ENCODE peak calls at places on chromosomes 16 and 17, in seven cellular contexts. One of them, this sample, is unnamed.

GRCh38 chr17:73797594-73798110 is 153.4 kb upstream of the SDK2 start:
- DNase-seq in MM.1S: no peak
- DNase-seq in neural progenitor cell: no peak
- DNase-seq in PC-3: no peak
- DNase-seq in HCT116: no peak
- DNase-seq in hepatocyte: no peak
- DNase-seq in GM23338: no peak
- DNase-seq in this sample: no peak

GRCh38 chr17:3958200-3958599 is 6.0 kb downstream of the ATP2A3 start:
- DNase-seq in MM.1S: no peak
- DNase-seq in neural progenitor cell: no peak
- DNase-seq in PC-3: no peak
- DNase-seq in HCT116: no peak
- DNase-seq in hepatocyte: no peak
- DNase-seq in GM23338: no peak
- DNase-seq in this sample: no peak

GRCh38 chr16:58755989-58756649 is 22.0 kb upstream of the GOT2 start:
- DNase-seq in MM.1S: peak; percentile 65
- DNase-seq in neural progenitor cell: peak; percentile 91
- DNase-seq in PC-3: peak; percentile 74
- DNase-seq in HCT116: peak; percentile 66
- DNase-seq in hepatocyte: peak; percentile 87
- DNase-seq in GM23338: peak; percentile 94
- DNase-seq in this sample: peak; percentile 86

GRCh38 chr16:19885456-19886060 is 910 bp upstream of the GPRC5B start:
- DNase-seq in MM.1S: no peak
- DNase-seq in neural progenitor cell: no peak
- DNase-seq in PC-3: no peak
- DNase-seq in HCT116: no peak
- DNase-seq in hepatocyte: no peak
- DNase-seq in GM23338: peak; percentile 30
- DNase-seq in this sample: no peak

GRCh38 chr17:49874911-49875310 is 27.0 kb upstream of the TAC4 start:
- DNase-seq in MM.1S: no peak
- DNase-seq in neural progenitor cell: no peak
- DNase-seq in PC-3: no peak
- DNase-seq in HCT116: no peak
- DNase-seq in hepatocyte: no peak
- DNase-seq in GM23338: no peak
- DNase-seq in this sample: no peak

GRCh38 chr17:45722161-45722560 is 62.0 kb upstream of the CRHR1 start:
- DNase-seq in MM.1S: no peak
- DNase-seq in neural progenitor cell: peak; percentile 83
- DNase-seq in PC-3: peak; percentile 69
- DNase-seq in HCT116: peak; percentile 16
- DNase-seq in hepatocyte: peak; percentile 23
- DNase-seq in GM23338: peak; percentile 77
- DNase-seq in this sample: peak; percentile 12

GRCh38 chr17:58301504-58302150 is 20.9 kb upstream of the MPO start:
- DNase-seq in MM.1S: no peak
- DNase-seq in neural progenitor cell: no peak
- DNase-seq in PC-3: no peak
- DNase-seq in HCT116: no peak
- DNase-seq in hepatocyte: no peak
- DNase-seq in GM23338: no peak
- DNase-seq in this sample: no peak

GRCh38 chr17:21252875-21253645 is at the start of gene NATD1:
- DNase-seq in MM.1S: peak; percentile 80
- DNase-seq in neural progenitor cell: peak; percentile 96
- DNase-seq in PC-3: peak; percentile 75
- DNase-seq in HCT116: peak; percentile 65
- DNase-seq in hepatocyte: peak; percentile 92
- DNase-seq in GM23338: peak; percentile 97
- DNase-seq in this sample: peak; percentile 93

GRCh38 chr16:30394603-30395154 is 541 bp upstream of the ZNF48 start:
- DNase-seq in MM.1S: no peak
- DNase-seq in neural progenitor cell: peak; percentile 87
- DNase-seq in PC-3: no peak
- DNase-seq in HCT116: no peak
- DNase-seq in hepatocyte: peak; percentile 34
- DNase-seq in GM23338: peak; percentile 89
- DNase-seq in this sample: peak; percentile 66

GRCh38 chr16:71867934-71868333 is 16.0 kb downstream of the ZNF821 start:
- DNase-seq in MM.1S: no peak
- DNase-seq in neural progenitor cell: no peak
- DNase-seq in PC-3: no peak
- DNase-seq in HCT116: no peak
- DNase-seq in hepatocyte: no peak
- DNase-seq in GM23338: peak; percentile 40
- DNase-seq in this sample: no peak

GRCh38 chr17:45256114-45256966 is 5.6 kb downstream of the SPATA32 start:
- DNase-seq in MM.1S: peak; percentile 30
- DNase-seq in neural progenitor cell: peak; percentile 18
- DNase-seq in PC-3: no peak
- DNase-seq in HCT116: no peak
- DNase-seq in hepatocyte: no peak
- DNase-seq in GM23338: peak; percentile 66
- DNase-seq in this sample: no peak

GRCh38 chr17:2138768-2139167 is 83.9 kb downstream of the HIC1 start:
- DNase-seq in MM.1S: peak; percentile 39
- DNase-seq in neural progenitor cell: no peak
- DNase-seq in PC-3: no peak
- DNase-seq in HCT116: no peak
- DNase-seq in hepatocyte: peak; percentile 35
- DNase-seq in GM23338: no peak
- DNase-seq in this sample: peak; percentile 51

GRCh38 chr16:67228034-67228785 is 1.3 kb downstream of the TMEM208 start:
- DNase-seq in MM.1S: no peak
- DNase-seq in neural progenitor cell: no peak
- DNase-seq in PC-3: no peak
- DNase-seq in HCT116: no peak
- DNase-seq in hepatocyte: no peak
- DNase-seq in GM23338: no peak
- DNase-seq in this sample: no peak

GRCh38 chr17:77745702-77746101 is 212.8 kb upstream of the TNRC6C start:
- DNase-seq in MM.1S: no peak
- DNase-seq in neural progenitor cell: no peak
- DNase-seq in PC-3: no peak
- DNase-seq in HCT116: no peak
- DNase-seq in hepatocyte: no peak
- DNase-seq in GM23338: no peak
- DNase-seq in this sample: no peak

GRCh38 chr17:77696720-77697460 is 261.6 kb upstream of the TNRC6C start:
- DNase-seq in MM.1S: no peak
- DNase-seq in neural progenitor cell: no peak
- DNase-seq in PC-3: no peak
- DNase-seq in HCT116: no peak
- DNase-seq in hepatocyte: peak; percentile 22
- DNase-seq in GM23338: peak; percentile 72
- DNase-seq in this sample: no peak

GRCh38 chr17:57257213-57257873 is 1.0 kb downstream of the MSI2 start:
- DNase-seq in MM.1S: peak; percentile 33
- DNase-seq in neural progenitor cell: peak; percentile 74
- DNase-seq in PC-3: no peak
- DNase-seq in HCT116: no peak
- DNase-seq in hepatocyte: no peak
- DNase-seq in GM23338: peak; percentile 53
- DNase-seq in this sample: peak; percentile 29

GRCh38 chr16:27924411-27925118 is 138.9 kb downstream of the GSG1L start:
- DNase-seq in MM.1S: no peak
- DNase-seq in neural progenitor cell: peak; percentile 28
- DNase-seq in PC-3: peak; percentile 24
- DNase-seq in HCT116: peak; percentile 24
- DNase-seq in hepatocyte: no peak
- DNase-seq in GM23338: peak; percentile 52
- DNase-seq in this sample: no peak

GRCh38 chr17:2684549-2684948 is 27.0 kb downstream of the CLUH start:
- DNase-seq in MM.1S: no peak
- DNase-seq in neural progenitor cell: peak; percentile 35
- DNase-seq in PC-3: no peak
- DNase-seq in HCT116: no peak
- DNase-seq in hepatocyte: no peak
- DNase-seq in GM23338: no peak
- DNase-seq in this sample: no peak

GRCh38 chr17:15092762-15093161 is 172.4 kb downstream of the PMP22 start:
- DNase-seq in MM.1S: no peak
- DNase-seq in neural progenitor cell: no peak
- DNase-seq in PC-3: peak; percentile 32
- DNase-seq in HCT116: no peak
- DNase-seq in hepatocyte: no peak
- DNase-seq in GM23338: no peak
- DNase-seq in this sample: peak; percentile 59

GRCh38 chr16:26658486-26658885 is 408.2 kb upstream of the C16orf82 start:
- DNase-seq in MM.1S: no peak
- DNase-seq in neural progenitor cell: no peak
- DNase-seq in PC-3: no peak
- DNase-seq in HCT116: no peak
- DNase-seq in hepatocyte: no peak
- DNase-seq in GM23338: no peak
- DNase-seq in this sample: no peak

GRCh38 chr16:78297066-78297666 is 197.7 kb downstream of the WWOX start:
- DNase-seq in MM.1S: no peak
- DNase-seq in neural progenitor cell: no peak
- DNase-seq in PC-3: no peak
- DNase-seq in HCT116: no peak
- DNase-seq in hepatocyte: peak; percentile 52
- DNase-seq in GM23338: no peak
- DNase-seq in this sample: no peak

GRCh38 chr17:2947588-2947950 is 115.8 kb downstream of the OR1D5 start:
- DNase-seq in MM.1S: no peak
- DNase-seq in neural progenitor cell: no peak
- DNase-seq in PC-3: no peak
- DNase-seq in HCT116: no peak
- DNase-seq in hepatocyte: no peak
- DNase-seq in GM23338: no peak
- DNase-seq in this sample: no peak

GRCh38 chr16:4303973-4304372 is 11.9 kb upstream of the GLIS2 start:
- DNase-seq in MM.1S: no peak
- DNase-seq in neural progenitor cell: no peak
- DNase-seq in PC-3: no peak
- DNase-seq in HCT116: no peak
- DNase-seq in hepatocyte: no peak
- DNase-seq in GM23338: peak; percentile 49
- DNase-seq in this sample: no peak

GRCh38 chr17:74547736-74548135 is 1.8 kb upstream of the CD300C start:
- DNase-seq in MM.1S: no peak
- DNase-seq in neural progenitor cell: no peak
- DNase-seq in PC-3: peak; percentile 61
- DNase-seq in HCT116: no peak
- DNase-seq in hepatocyte: no peak
- DNase-seq in GM23338: no peak
- DNase-seq in this sample: no peak

GRCh38 chr17:2020721-2021120 is 4.4 kb downstream of the RTN4RL1 start:
- DNase-seq in MM.1S: no peak
- DNase-seq in neural progenitor cell: no peak
- DNase-seq in PC-3: no peak
- DNase-seq in HCT116: no peak
- DNase-seq in hepatocyte: no peak
- DNase-seq in GM23338: no peak
- DNase-seq in this sample: no peak

GRCh38 chr16:55555436-55555835 is 11.0 kb upstream of the CAPNS2 start:
- DNase-seq in MM.1S: no peak
- DNase-seq in neural progenitor cell: no peak
- DNase-seq in PC-3: no peak
- DNase-seq in HCT116: no peak
- DNase-seq in hepatocyte: no peak
- DNase-seq in GM23338: no peak
- DNase-seq in this sample: peak; percentile 77
- TF ChIP-seq EZH2 in MM.1S: no peak
- TF ChIP-seq EZH2 in neural progenitor cell: no peak
- TF ChIP-seq EZH2 in PC-3: no peak
- TF ChIP-seq EZH2 in HCT116: no peak
- TF ChIP-seq EZH2 in hepatocyte: no peak
- TF ChIP-seq EZH2 in GM23338: no peak
- TF ChIP-seq EZH2 in this sample: no peak

DNA sequence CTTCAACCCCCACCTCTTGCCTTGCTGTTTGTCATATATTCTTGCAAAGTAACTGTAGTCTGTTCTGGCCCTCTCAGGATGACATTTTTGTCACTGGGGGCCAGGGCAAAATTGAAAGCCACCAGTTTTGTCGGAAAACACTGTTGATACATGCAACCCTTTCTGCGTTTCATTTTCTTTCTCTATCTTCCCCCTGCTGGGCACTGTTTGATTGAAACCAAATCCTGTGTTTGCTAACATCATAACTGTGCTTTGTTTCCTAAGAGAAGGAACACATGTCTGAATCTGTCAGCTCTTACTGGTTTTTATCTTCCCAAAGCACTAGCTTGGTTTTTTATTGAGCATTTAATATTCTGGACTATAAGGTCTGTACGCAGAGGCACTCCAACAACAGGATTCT is 11.7 kb upstream of the CPPED1 start:
- DNase-seq in MM.1S: no peak
- DNase-seq in neural progenitor cell: no peak
- DNase-seq in PC-3: no peak
- DNase-seq in HCT116: no peak
- DNase-seq in hepatocyte: no peak
- DNase-seq in GM23338: no peak
- DNase-seq in this sample: peak; percentile 41
- TF ChIP-seq EZH2phosphoT487 in MM.1S: no peak
- TF ChIP-seq EZH2phosphoT487 in neural progenitor cell: no peak
- TF ChIP-seq EZH2phosphoT487 in PC-3: no peak
- TF ChIP-seq EZH2phosphoT487 in HCT116: no peak
- TF ChIP-seq EZH2phosphoT487 in hepatocyte: no peak
- TF ChIP-seq EZH2phosphoT487 in GM23338: no peak
- TF ChIP-seq EZH2phosphoT487 in this sample: no peak

GRCh38 chr17:79800325-79801155 is 3.7 kb upstream of the CBX8 start:
- DNase-seq in MM.1S: no peak
- DNase-seq in neural progenitor cell: peak; percentile 84
- DNase-seq in PC-3: peak; percentile 58
- DNase-seq in HCT116: peak; percentile 50
- DNase-seq in hepatocyte: peak; percentile 76
- DNase-seq in GM23338: peak; percentile 92
- DNase-seq in this sample: peak; percentile 75
- TF ChIP-seq EZH2 in MM.1S: peak; percentile 47
- TF ChIP-seq EZH2 in neural progenitor cell: no peak
- TF ChIP-seq EZH2 in PC-3: no peak
- TF ChIP-seq EZH2 in HCT116: no peak
- TF ChIP-seq EZH2 in hepatocyte: peak; percentile 86
- TF ChIP-seq EZH2 in GM23338: peak; percentile 58
- TF ChIP-seq EZH2 in this sample: peak; percentile 97

DNA sequence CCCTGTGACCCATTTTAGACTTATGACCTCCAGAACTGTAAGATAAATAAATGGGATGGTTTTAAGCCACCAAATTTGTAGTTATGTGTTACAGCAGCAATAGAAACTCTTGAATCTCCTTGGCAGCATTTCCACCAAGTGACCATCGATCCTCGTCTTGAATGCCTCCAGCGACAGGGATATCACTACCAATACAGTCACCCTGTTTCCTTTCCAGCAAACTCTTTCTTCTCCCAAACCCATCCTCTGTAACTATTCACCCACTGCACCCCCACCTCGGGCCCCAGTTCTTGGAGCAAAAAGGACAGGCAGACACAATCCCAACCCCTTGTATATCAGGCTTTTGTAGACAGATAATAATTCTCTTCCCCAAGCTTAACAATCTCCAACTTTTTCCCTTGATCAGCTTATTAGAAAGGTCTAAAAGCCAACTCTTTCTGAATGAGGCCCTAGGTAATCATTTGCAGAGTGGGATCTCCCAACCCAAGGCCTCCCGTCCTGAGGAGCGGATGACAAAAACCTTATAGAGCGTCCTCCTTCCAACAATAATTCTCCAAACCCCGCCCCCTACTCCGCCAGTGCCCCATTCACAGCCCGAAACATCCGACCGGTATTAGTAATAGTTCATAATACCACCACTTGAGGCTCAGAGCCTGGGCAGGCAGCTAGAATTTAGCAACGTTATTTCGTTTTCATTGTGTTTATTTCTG is 14.7 kb upstream of the PLLP start:
- DNase-seq in MM.1S: no peak
- DNase-seq in neural progenitor cell: no peak
- DNase-seq in PC-3: peak; percentile 73
- DNase-seq in HCT116: no peak
- DNase-seq in hepatocyte: peak; percentile 89
- DNase-seq in GM23338: peak; percentile 79
- DNase-seq in this sample: peak; percentile 91
- TF ChIP-seq EZH2phosphoT487 in MM.1S: no peak
- TF ChIP-seq EZH2phosphoT487 in neural progenitor cell: no peak
- TF ChIP-seq EZH2phosphoT487 in PC-3: no peak
- TF ChIP-seq EZH2phosphoT487 in HCT116: no peak
- TF ChIP-seq EZH2phosphoT487 in hepatocyte: no peak
- TF ChIP-seq EZH2phosphoT487 in GM23338: no peak
- TF ChIP-seq EZH2phosphoT487 in this sample: no peak

This sample was measured in GM23248.